ENCODE peak calls at places on chromosomes 1 and 21, in five cellular contexts. One of them, this sample, is unnamed.

GRCh38 chr1:38296047-38296446 is 249.5 kb upstream of the POU3F1 start:
- DNase-seq in retinal pigment epithelial cell: no peak
- DNase-seq in mesendoderm: peak
- DNase-seq in IMR-90: no peak
- DNase-seq in T-helper 1 cell: no peak
- DNase-seq in this sample: no peak

GRCh38 chr1:108708726-108709660 is 3.7 kb upstream of the FNDC7 start:
- DNase-seq in retinal pigment epithelial cell: no peak
- DNase-seq in mesendoderm: peak
- DNase-seq in IMR-90: no peak
- DNase-seq in T-helper 1 cell: peak
- DNase-seq in this sample: peak

GRCh38 chr1:112298558-112298957 is 97.5 kb upstream of the CTTNBP2NL start:
- DNase-seq in retinal pigment epithelial cell: no peak
- DNase-seq in mesendoderm: peak
- DNase-seq in IMR-90: peak
- DNase-seq in T-helper 1 cell: no peak
- DNase-seq in this sample: no peak

GRCh38 chr1:6523566-6523965 is 30.7 kb downstream of the NOL9 start:
- DNase-seq in retinal pigment epithelial cell: no peak
- DNase-seq in mesendoderm: peak
- DNase-seq in IMR-90: peak
- DNase-seq in T-helper 1 cell: no peak
- DNase-seq in this sample: no peak

GRCh38 chr1:215406927-215407326 is 160.2 kb upstream of the KCTD3 start:
- DNase-seq in retinal pigment epithelial cell: no peak
- DNase-seq in mesendoderm: no peak
- DNase-seq in IMR-90: no peak
- DNase-seq in T-helper 1 cell: no peak
- DNase-seq in this sample: no peak

GRCh38 chr1:182301467-182302198 is 90.0 kb downstream of the GLUL start:
- DNase-seq in retinal pigment epithelial cell: peak
- DNase-seq in mesendoderm: peak
- DNase-seq in IMR-90: peak
- DNase-seq in T-helper 1 cell: no peak
- DNase-seq in this sample: no peak

GRCh38 chr1:203040518-203041275 is 14.4 kb downstream of the PPFIA4 start:
- DNase-seq in retinal pigment epithelial cell: no peak
- DNase-seq in mesendoderm: peak
- DNase-seq in IMR-90: no peak
- DNase-seq in T-helper 1 cell: no peak
- DNase-seq in this sample: no peak

GRCh38 chr1:116556289-116557006 is 14.4 kb downstream of the CD58 start:
- DNase-seq in retinal pigment epithelial cell: peak
- DNase-seq in mesendoderm: no peak
- DNase-seq in IMR-90: peak
- DNase-seq in T-helper 1 cell: peak
- DNase-seq in this sample: peak

GRCh38 chr1:201594575-201595245 is 55.8 kb downstream of the NAV1 start:
- DNase-seq in retinal pigment epithelial cell: no peak
- DNase-seq in mesendoderm: peak
- DNase-seq in IMR-90: peak
- DNase-seq in T-helper 1 cell: no peak
- DNase-seq in this sample: no peak

GRCh38 chr1:91015794-91016550 is 5.9 kb downstream of the ZNF644 start:
- DNase-seq in retinal pigment epithelial cell: no peak
- DNase-seq in mesendoderm: no peak
- DNase-seq in IMR-90: peak
- DNase-seq in T-helper 1 cell: no peak
- DNase-seq in this sample: no peak

GRCh38 chr1:38152351-38153082 is 105.9 kb upstream of the POU3F1 start:
- DNase-seq in retinal pigment epithelial cell: peak
- DNase-seq in mesendoderm: no peak
- DNase-seq in IMR-90: no peak
- DNase-seq in T-helper 1 cell: no peak
- DNase-seq in this sample: no peak

GRCh38 chr1:46960250-46960649 is 19.0 kb upstream of the CYP4A11 start:
- DNase-seq in retinal pigment epithelial cell: no peak
- DNase-seq in mesendoderm: no peak
- DNase-seq in IMR-90: no peak
- DNase-seq in T-helper 1 cell: no peak
- DNase-seq in this sample: no peak

GRCh38 chr1:207004931-207005830 is 27.4 kb downstream of the C1orf116 start:
- DNase-seq in retinal pigment epithelial cell: no peak
- DNase-seq in mesendoderm: peak
- DNase-seq in IMR-90: peak
- DNase-seq in T-helper 1 cell: no peak
- DNase-seq in this sample: peak

GRCh38 chr1:111140680-111140967 is 601 bp downstream of the CEPT1 start:
- DNase-seq in retinal pigment epithelial cell: no peak
- DNase-seq in mesendoderm: peak
- DNase-seq in IMR-90: peak
- DNase-seq in T-helper 1 cell: no peak
- DNase-seq in this sample: no peak

GRCh38 chr1:107803579-107803978 is 161.4 kb downstream of the VAV3 start:
- DNase-seq in retinal pigment epithelial cell: no peak
- DNase-seq in mesendoderm: no peak
- DNase-seq in IMR-90: no peak
- DNase-seq in T-helper 1 cell: no peak
- DNase-seq in this sample: no peak

GRCh38 chr1:201025571-201026002 is 2.1 kb upstream of the KIF21B start:
- DNase-seq in retinal pigment epithelial cell: no peak
- DNase-seq in mesendoderm: peak
- DNase-seq in IMR-90: peak
- DNase-seq in T-helper 1 cell: no peak
- DNase-seq in this sample: no peak

GRCh38 chr21:29104239-29104708 is 26.2 kb upstream of the MAP3K7CL start:
- DNase-seq in retinal pigment epithelial cell: no peak
- DNase-seq in mesendoderm: no peak
- DNase-seq in IMR-90: peak
- DNase-seq in T-helper 1 cell: no peak
- DNase-seq in this sample: no peak

GRCh38 chr21:44425307-44425894 is 29.9 kb upstream of the LRRC3 start:
- DNase-seq in retinal pigment epithelial cell: no peak
- DNase-seq in mesendoderm: no peak
- DNase-seq in IMR-90: no peak
- DNase-seq in T-helper 1 cell: no peak
- DNase-seq in this sample: no peak

GRCh38 chr1:54803761-54804470 is 2.8 kb upstream of the TTC22 start:
- DNase-seq in retinal pigment epithelial cell: no peak
- DNase-seq in mesendoderm: no peak
- DNase-seq in IMR-90: peak
- DNase-seq in T-helper 1 cell: no peak
- DNase-seq in this sample: no peak

GRCh38 chr1:165367375-165367993 is 11.0 kb upstream of the LMX1A start:
- DNase-seq in retinal pigment epithelial cell: peak
- DNase-seq in mesendoderm: peak
- DNase-seq in IMR-90: peak
- DNase-seq in T-helper 1 cell: peak
- DNase-seq in this sample: peak

GRCh38 chr1:92995420-92996130 is 34.3 kb upstream of the DIPK1A start:
- DNase-seq in retinal pigment epithelial cell: no peak
- DNase-seq in mesendoderm: no peak
- DNase-seq in IMR-90: no peak
- DNase-seq in T-helper 1 cell: no peak
- DNase-seq in this sample: no peak

GRCh38 chr1:907611-908451 is 15.9 kb upstream of the SAMD11 start:
- DNase-seq in retinal pigment epithelial cell: no peak
- DNase-seq in mesendoderm: no peak
- DNase-seq in IMR-90: no peak
- DNase-seq in T-helper 1 cell: no peak
- DNase-seq in this sample: no peak

GRCh38 chr1:203914292-203914691 is 52.9 kb downstream of the SNRPE start:
- DNase-seq in retinal pigment epithelial cell: no peak
- DNase-seq in mesendoderm: no peak
- DNase-seq in IMR-90: peak
- DNase-seq in T-helper 1 cell: no peak
- DNase-seq in this sample: no peak

GRCh38 chr1:245153645-245154428 is 948 bp upstream of the KIF26B start:
- DNase-seq in retinal pigment epithelial cell: no peak
- DNase-seq in mesendoderm: peak
- DNase-seq in IMR-90: no peak
- DNase-seq in T-helper 1 cell: no peak
- DNase-seq in this sample: no peak

GRCh38 chr1:68321084-68321685 is 88.9 kb upstream of the WLS start:
- DNase-seq in retinal pigment epithelial cell: peak
- DNase-seq in mesendoderm: peak
- DNase-seq in IMR-90: peak
- DNase-seq in T-helper 1 cell: no peak
- DNase-seq in this sample: no peak

GRCh38 chr1:241706967-241707366 is 54.9 kb downstream of the WDR64 start:
- DNase-seq in retinal pigment epithelial cell: no peak
- DNase-seq in mesendoderm: no peak
- DNase-seq in IMR-90: no peak
- DNase-seq in T-helper 1 cell: no peak
- DNase-seq in this sample: peak

GRCh38 chr1:41380979-41381690 is 19.9 kb downstream of the FOXO6 start:
- DNase-seq in retinal pigment epithelial cell: peak
- DNase-seq in mesendoderm: no peak
- DNase-seq in IMR-90: no peak
- DNase-seq in T-helper 1 cell: no peak
- DNase-seq in this sample: no peak

GRCh38 chr1:57440096-57440495 is 16.2 kb upstream of the DAB1 start:
- DNase-seq in retinal pigment epithelial cell: no peak
- DNase-seq in mesendoderm: peak
- DNase-seq in IMR-90: no peak
- DNase-seq in T-helper 1 cell: no peak
- DNase-seq in this sample: no peak

GRCh38 chr1:109640285-109640865 is 15.5 kb upstream of the GSTM4 start:
- DNase-seq in retinal pigment epithelial cell: no peak
- DNase-seq in mesendoderm: peak
- DNase-seq in IMR-90: peak
- DNase-seq in T-helper 1 cell: peak
- DNase-seq in this sample: peak

GRCh38 chr1:81594211-81594610 is 206.5 kb upstream of the ADGRL2 start:
- DNase-seq in retinal pigment epithelial cell: no peak
- DNase-seq in mesendoderm: no peak
- DNase-seq in IMR-90: no peak
- DNase-seq in T-helper 1 cell: no peak
- DNase-seq in this sample: no peak

GRCh38 chr1:58779837-58780585 is 3.8 kb downstream of the JUN start:
- DNase-seq in retinal pigment epithelial cell: peak
- DNase-seq in mesendoderm: peak
- DNase-seq in IMR-90: peak
- DNase-seq in T-helper 1 cell: no peak
- DNase-seq in this sample: no peak

GRCh38 chr1:187943606-187944403 is 1115.1 kb downstream of the PLA2G4A start:
- DNase-seq in retinal pigment epithelial cell: no peak
- DNase-seq in mesendoderm: no peak
- DNase-seq in IMR-90: no peak
- DNase-seq in T-helper 1 cell: no peak
- DNase-seq in this sample: no peak

GRCh38 chr1:163538682-163539081 is 216.9 kb downstream of the NUF2 start:
- DNase-seq in retinal pigment epithelial cell: no peak
- DNase-seq in mesendoderm: no peak
- DNase-seq in IMR-90: no peak
- DNase-seq in T-helper 1 cell: no peak
- DNase-seq in this sample: no peak